ENCODE peak calls at places on chromosomes 11 and 22, in four cellular contexts. M is stomach, C is fibroblast of mammary gland, A is cardiac fibroblast. S is an unnamed sample.

GRCh38 chr11:112541140-112541901 is 280.7 kb upstream of the PLET1 start:
- DNase-seq in M (no peak), C (no peak), A (no peak), S (no peak)

GRCh38 chr22:19224557-19224956 is 46.0 kb upstream of the SLC25A1 start:
- DNase-seq in M (no peak), C (no peak), A (no peak), S (no peak)

GRCh38 chr11:17163742-17164141 is 44.0 kb downstream of the PIK3C2A start:
- DNase-seq in M (no peak), C (no peak), A (no peak), S (no peak)

GRCh38 chr11:130908770-130909625 is 7.3 kb downstream of the SNX19 start:
- DNase-seq in M (no peak), C (peak; percentile 82), A (peak; percentile 81), S (peak; percentile 66)

GRCh38 chr11:56089697-56090096 is 3.4 kb upstream of the OR8I2 start:
- DNase-seq in M (no peak), C (no peak), A (no peak), S (no peak)

GRCh38 chr11:103618532-103618931 is 417.9 kb upstream of the DDI1 start:
- DNase-seq in M (no peak), C (peak; percentile 91), A (peak; percentile 60), S (peak; percentile 33)

GRCh38 chr11:12134239-12134590 is 23.8 kb downstream of the MICAL2 start:
- DNase-seq in M (no peak), C (no peak), A (no peak), S (no peak)

GRCh38 chr11:103055174-103055890 is 36.6 kb downstream of the DCUN1D5 start:
- DNase-seq in M (no peak), C (peak; percentile 71), A (peak; percentile 63), S (no peak)

GRCh38 chr11:36452231-36452630 is 57.8 kb downstream of the TRAF6 start:
- DNase-seq in M (no peak), C (no peak), A (peak; percentile 73), S (no peak)

GRCh38 chr11:86473991-86474833 is 99.5 kb downstream of the CCDC81 start:
- DNase-seq in M (no peak), C (peak; percentile 74), A (peak; percentile 25), S (no peak)

GRCh38 chr11:71246559-71246958 is 5.8 kb downstream of the SHANK2 start:
- DNase-seq in M (peak; percentile 5), C (no peak), A (no peak), S (no peak)

GRCh38 chr22:47221840-47222615 is 459.6 kb downstream of the TBC1D22A start:
- DNase-seq in M (no peak), C (no peak), A (no peak), S (no peak)

GRCh38 chr11:46631676-46632075 is 14.3 kb downstream of the ATG13 start:
- DNase-seq in M (no peak), C (no peak), A (no peak), S (no peak)

GRCh38 chr11:114846040-114846791 is 167.9 kb downstream of the NXPE2 start:
- DNase-seq in M (no peak), C (no peak), A (no peak), S (no peak)

GRCh38 chr22:45680932-45681700 is 9.5 kb downstream of the ATXN10 start:
- DNase-seq in M (no peak), C (peak; percentile 79), A (peak; percentile 38), S (no peak)

GRCh38 chr11:75811485-75811884 is 3.5 kb upstream of the UVRAG start:
- DNase-seq in M (no peak), C (no peak), A (no peak), S (no peak)

GRCh38 chr11:117498791-117499190 is 171.1 kb downstream of the CEP164 start:
- DNase-seq in M (no peak), C (no peak), A (no peak), S (no peak)

GRCh38 chr11:69647761-69648497 is 7.0 kb downstream of the CCND1 start:
- DNase-seq in M (no peak), C (no peak), A (no peak), S (no peak)

GRCh38 chr11:84452211-84452610 is 1166.0 kb upstream of the CCDC90B start:
- DNase-seq in M (no peak), C (no peak), A (no peak), S (no peak)

GRCh38 chr11:61955031-61955415 is 4.9 kb downstream of the BEST1 start:
- DNase-seq in M (no peak), C (peak; percentile 91), A (peak; percentile 92), S (no peak)

GRCh38 chr11:32420139-32420538 is 15.2 kb downstream of the WT1 start:
- DNase-seq in M (no peak), C (no peak), A (no peak), S (no peak)

GRCh38 chr11:122423283-122423682 is 232.2 kb upstream of the UBASH3B start:
- DNase-seq in M (no peak), C (no peak), A (no peak), S (no peak)

GRCh38 chr22:29700949-29701927 is 18.6 kb upstream of the CABP7 start:
- DNase-seq in M (no peak), C (peak; percentile 28), A (peak; percentile 18), S (no peak)

GRCh38 chr11:61140416-61140815 is 20.8 kb downstream of the VPS37C start:
- DNase-seq in M (peak; percentile 55), C (no peak), A (no peak), S (no peak)

GRCh38 chr11:18706330-18707243 is 8.0 kb downstream of the TMEM86A start:
- DNase-seq in M (peak; percentile 61), C (peak; percentile 48), A (peak; percentile 26), S (no peak)

GRCh38 chr11:68370211-68371111 is 58.1 kb downstream of the LRP5 start:
- DNase-seq in M (no peak), C (no peak), A (peak; percentile 29), S (no peak)

GRCh38 chr11:57515332-57516060 is at the start of gene SLC43A1:
- DNase-seq in M (peak; percentile 66), C (peak; percentile 59), A (peak; percentile 72), S (no peak)

GRCh38 chr11:1864831-1865665 is 12.2 kb downstream of the LSP1 start:
- DNase-seq in M (no peak), C (no peak), A (no peak), S (no peak)

GRCh38 chr22:20567993-20568417 is 60.6 kb downstream of the MED15 start:
- DNase-seq in M (no peak), C (peak; percentile 76), A (peak; percentile 65), S (no peak)

GRCh38 chr22:22201185-22201924 is 43.2 kb upstream of the VPREB1 start:
- DNase-seq in M (peak; percentile 48), C (peak; percentile 39), A (peak; percentile 51), S (no peak)

GRCh38 chr11:100674212-100674611 is 12.9 kb upstream of the ARHGAP42 start:
- DNase-seq in M (no peak), C (peak; percentile 67), A (peak; percentile 27), S (no peak)

GRCh38 chr22:36224245-36224644 is 15.1 kb downstream of the APOL2 start:
- DNase-seq in M (no peak), C (no peak), A (no peak), S (no peak)

GRCh38 chr11:57336111-57336666 is 497 bp upstream of the SSRP1 start:
- DNase-seq in M (no peak), C (no peak), A (no peak), S (no peak)

GRCh38 chr11:61756452-61757212 is 4.2 kb downstream of the MYRF start:
- DNase-seq in M (peak; percentile 88), C (peak; percentile 36), A (peak; percentile 46), S (no peak)

GRCh38 chr11:1920128-1920908 is 815 bp downstream of the TNNT3 start:
- DNase-seq in M (no peak), C (no peak), A (no peak), S (no peak)

DNA sequence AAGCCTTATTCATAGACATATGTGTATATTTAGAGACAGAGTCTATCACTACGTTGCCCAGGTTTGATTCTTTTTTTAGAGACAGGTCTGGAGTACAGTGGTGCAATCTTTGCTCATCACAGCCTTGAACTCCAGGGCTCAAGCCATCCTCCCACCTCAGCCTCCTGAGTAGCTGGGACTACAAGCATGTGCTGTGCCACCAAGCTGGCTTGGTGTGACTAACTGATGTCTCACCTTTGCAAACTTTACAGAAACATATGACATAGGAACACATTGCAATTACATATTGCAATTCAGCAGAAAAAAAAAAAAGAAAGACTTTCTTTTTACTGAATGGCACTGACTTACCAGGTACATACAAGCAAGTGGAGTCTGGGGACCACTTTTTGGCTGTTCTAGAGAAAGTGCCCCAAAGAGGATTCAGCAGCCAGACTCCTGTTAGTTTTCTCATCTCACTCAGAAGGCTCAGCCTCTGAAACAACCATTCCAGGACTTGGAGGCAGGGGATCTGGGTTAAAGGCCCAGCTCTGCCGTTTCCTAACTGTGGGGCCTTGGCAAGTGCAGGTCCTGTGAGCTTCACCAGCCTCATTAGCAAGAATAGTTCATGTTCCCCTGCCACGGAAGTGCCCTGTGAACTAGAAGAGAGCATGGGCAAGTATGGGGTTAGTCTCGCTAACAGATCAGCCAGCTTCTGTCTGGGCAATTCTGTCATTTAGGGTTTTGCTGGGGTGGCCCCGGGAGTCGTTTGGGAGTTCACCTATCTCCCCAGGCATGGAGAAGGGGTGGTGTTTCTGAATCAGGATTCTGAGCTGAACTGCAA is 11.2 kb upstream of the NFAM1 start:
- DNase-seq in M (no peak), C (no peak), A (peak; percentile 44), S (no peak)
- H3K4me3 ChIP-seq in M (peak overlapping the region; percentile 44), C (no peak overlapping the region), A (peak overlapping the region; percentile 13), S (no peak overlapping the region)

GRCh38 chr22:37768273-37768672 is 39.5 kb upstream of the GCAT start:
- DNase-seq in M (no peak), C (no peak), A (no peak), S (no peak)
- TF ChIP-seq CTCF in M (no peak), C (peak; percentile 22), A (peak; percentile 42), S (peak; percentile 22)

DNA sequence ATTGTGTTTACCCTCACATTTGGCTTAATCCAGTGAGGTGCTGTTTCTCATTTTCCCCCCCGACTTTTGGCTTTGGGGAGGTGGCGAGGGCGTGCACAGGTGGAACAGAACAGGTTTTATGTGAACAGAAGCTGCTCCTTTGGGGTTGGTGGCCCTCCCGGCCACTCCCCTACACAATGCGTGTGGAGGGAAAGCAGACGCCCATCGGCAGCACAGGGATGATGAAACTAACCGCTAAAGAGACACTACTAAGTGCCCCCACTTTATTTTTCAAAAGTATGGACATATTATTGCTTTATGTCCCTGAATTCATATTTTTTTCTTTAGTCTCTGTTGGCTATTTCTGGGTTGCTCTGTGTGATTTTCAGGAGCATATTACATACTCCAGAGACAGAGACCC is 160.9 kb downstream of the ENTHD1 start:
- DNase-seq in M (no peak), C (no peak), A (no peak), S (no peak)
- H3K4me3 ChIP-seq in M (no peak overlapping the region), C (no peak overlapping the region), A (no peak overlapping the region), S (no peak overlapping the region)

GRCh38 chr11:66126064-66126463 is 56.0 kb downstream of the PACS1 start:
- DNase-seq in M (no peak), C (no peak), A (no peak), S (no peak)

GRCh38 chr11:66121453-66121852 is 51.4 kb downstream of the PACS1 start:
- DNase-seq in M (no peak), C (no peak), A (no peak), S (no peak)

GRCh38 chr11:66126808-66127555 is 56.9 kb downstream of the PACS1 start:
- DNase-seq in M (peak; percentile 56), C (peak; percentile 79), A (peak; percentile 87), S (peak; percentile 41)

GRCh38 chr11:66123902-66124301 is 53.8 kb downstream of the PACS1 start:
- DNase-seq in M (peak; percentile 44), C (no peak), A (no peak), S (no peak)

DNA sequence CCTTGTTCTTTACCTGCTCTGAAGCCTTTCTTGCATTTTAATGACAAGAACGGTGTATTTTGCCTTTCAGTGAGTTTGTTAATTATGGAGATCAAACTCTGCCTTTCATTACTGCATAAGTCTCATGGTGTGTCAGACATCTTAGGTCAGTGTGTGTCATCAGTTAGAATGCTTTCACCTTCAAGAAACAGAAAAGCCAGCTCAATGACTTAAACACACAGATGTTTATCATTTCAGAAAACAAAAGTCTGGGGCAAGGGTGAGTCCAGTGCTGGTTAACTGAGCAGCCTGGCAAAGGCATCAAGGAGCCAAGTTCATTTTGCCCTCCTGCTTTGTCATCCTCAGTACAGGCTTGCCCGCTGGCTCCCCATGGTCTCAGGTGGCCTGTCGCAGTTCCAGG is 54.5 kb downstream of the PACS1 start:
- DNase-seq in M (no peak), C (peak; percentile 88), A (no peak), S (no peak)
- TF ChIP-seq CTCF in M (no peak), C (no peak), A (no peak), S (no peak)

S was measured in AG04449.